ENCODE peak calls at places on chromosomes 5 and 9, in four cellular contexts. One of them, this sample, is unnamed.

GRCh38 chr9:1098551-1098950 is 48.4 kb downstream of the DMRT2 start:
- DNase-seq in endothelial cell: no peak
- DNase-seq in hepatocyte: no peak
- DNase-seq in psoas muscle: no peak
- DNase-seq in this sample: no peak

GRCh38 chr5:174195517-174195916 is 150.0 kb downstream of the NSG2 start:
- DNase-seq in hepatocyte: no peak
- DNase-seq in endothelial cell: no peak
- DNase-seq in psoas muscle: no peak
- DNase-seq in this sample: no peak

GRCh38 chr9:136886610-136887597 is 588 bp downstream of the TRAF2 start:
- DNase-seq in psoas muscle: peak; percentile 31
- DNase-seq in hepatocyte: peak; percentile 59
- DNase-seq in endothelial cell: peak; percentile 59
- DNase-seq in this sample: peak; percentile 68

GRCh38 chr5:57895766-57896165 is 413.2 kb upstream of the ACTBL2 start:
- DNase-seq in endothelial cell: no peak
- DNase-seq in psoas muscle: no peak
- DNase-seq in hepatocyte: no peak
- DNase-seq in this sample: no peak

GRCh38 chr5:111676496-111676895 is 80.5 kb downstream of the NREP start:
- DNase-seq in psoas muscle: no peak
- DNase-seq in endothelial cell: no peak
- DNase-seq in hepatocyte: no peak
- DNase-seq in this sample: no peak

GRCh38 chr9:83219154-83219923 is 156.4 kb upstream of the RASEF start:
- DNase-seq in endothelial cell: peak; percentile 80
- DNase-seq in hepatocyte: peak; percentile 91
- DNase-seq in psoas muscle: peak; percentile 66
- DNase-seq in this sample: peak; percentile 38

GRCh38 chr9:137058651-137059234 is 4.9 kb upstream of the ENTPD2 start:
- DNase-seq in endothelial cell: no peak
- DNase-seq in psoas muscle: no peak
- DNase-seq in hepatocyte: no peak
- DNase-seq in this sample: no peak

GRCh38 chr5:107538331-107539162 is 132.2 kb downstream of the EFNA5 start:
- DNase-seq in endothelial cell: no peak
- DNase-seq in hepatocyte: no peak
- DNase-seq in psoas muscle: no peak
- DNase-seq in this sample: no peak

GRCh38 chr9:131629827-131630205 is 84.5 kb downstream of the PRRT1B start:
- DNase-seq in psoas muscle: no peak
- DNase-seq in hepatocyte: no peak
- DNase-seq in endothelial cell: no peak
- DNase-seq in this sample: no peak

GRCh38 chr9:99820330-99821186 is 1.1 kb upstream of the NR4A3 start:
- DNase-seq in psoas muscle: peak; percentile 73
- DNase-seq in endothelial cell: no peak
- DNase-seq in hepatocyte: peak; percentile 73
- DNase-seq in this sample: peak; percentile 76

GRCh38 chr9:88237454-88238280 is 99.4 kb upstream of the SPATA31C2 start:
- DNase-seq in hepatocyte: no peak
- DNase-seq in endothelial cell: no peak
- DNase-seq in psoas muscle: no peak
- DNase-seq in this sample: no peak

GRCh38 chr5:42992035-42992570 is 48.0 kb downstream of the ANXA2R start:
- DNase-seq in endothelial cell: no peak
- DNase-seq in hepatocyte: peak; percentile 79
- DNase-seq in psoas muscle: peak; percentile 88
- DNase-seq in this sample: peak; percentile 73

DNA sequence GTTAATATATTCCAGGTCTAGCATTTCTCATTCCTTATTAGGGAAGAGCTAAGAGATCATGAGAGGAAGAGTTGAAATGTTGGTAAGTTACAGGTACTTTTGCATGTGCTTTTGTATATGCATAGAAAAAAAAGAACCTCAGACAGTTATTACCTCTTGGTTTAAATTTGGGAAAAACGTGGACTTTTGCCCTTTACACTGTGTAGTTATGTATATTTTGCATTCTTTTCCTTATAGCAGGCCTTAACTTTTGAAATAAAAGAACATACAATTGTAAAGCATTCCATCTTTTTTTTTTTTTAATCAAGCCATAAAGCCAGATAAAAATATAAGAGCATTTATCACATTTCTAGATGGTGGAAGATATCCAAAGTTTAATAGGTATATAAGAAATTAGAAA is 61.4 kb downstream of the RIC1 start:
- DNase-seq in endothelial cell: no peak
- DNase-seq in hepatocyte: no peak
- DNase-seq in psoas muscle: no peak
- DNase-seq in this sample: no peak
- TF ChIP-seq CTCF in endothelial cell: no peak
- TF ChIP-seq CTCF in hepatocyte: no peak
- TF ChIP-seq CTCF in psoas muscle: no peak
- TF ChIP-seq CTCF in this sample: no peak

GRCh38 chr9:130329061-130329460 is 63.5 kb downstream of the HMCN2 start:
- DNase-seq in endothelial cell: no peak
- DNase-seq in psoas muscle: no peak
- DNase-seq in hepatocyte: no peak
- DNase-seq in this sample: no peak

GRCh38 chr9:130327781-130328348 is 62.3 kb downstream of the HMCN2 start:
- DNase-seq in endothelial cell: no peak
- DNase-seq in hepatocyte: peak; percentile 50
- DNase-seq in psoas muscle: peak; percentile 81
- DNase-seq in this sample: no peak

GRCh38 chr9:130325921-130326320 is 60.4 kb downstream of the HMCN2 start:
- DNase-seq in hepatocyte: no peak
- DNase-seq in psoas muscle: no peak
- DNase-seq in endothelial cell: no peak
- DNase-seq in this sample: no peak

GRCh38 chr9:130328349-130328801 is 62.8 kb downstream of the HMCN2 start:
- DNase-seq in hepatocyte: no peak
- DNase-seq in endothelial cell: no peak
- DNase-seq in psoas muscle: peak; percentile 64
- DNase-seq in this sample: no peak

GRCh38 chr9:130327070-130327780 is 61.7 kb downstream of the HMCN2 start:
- DNase-seq in hepatocyte: no peak
- DNase-seq in endothelial cell: peak; percentile 60
- DNase-seq in psoas muscle: no peak
- DNase-seq in this sample: no peak
- TF ChIP-seq CTCF in hepatocyte: peak; percentile 14
- TF ChIP-seq CTCF in endothelial cell: peak; percentile 48
- TF ChIP-seq CTCF in psoas muscle: no peak
- TF ChIP-seq CTCF in this sample: peak; percentile 28

DNA sequence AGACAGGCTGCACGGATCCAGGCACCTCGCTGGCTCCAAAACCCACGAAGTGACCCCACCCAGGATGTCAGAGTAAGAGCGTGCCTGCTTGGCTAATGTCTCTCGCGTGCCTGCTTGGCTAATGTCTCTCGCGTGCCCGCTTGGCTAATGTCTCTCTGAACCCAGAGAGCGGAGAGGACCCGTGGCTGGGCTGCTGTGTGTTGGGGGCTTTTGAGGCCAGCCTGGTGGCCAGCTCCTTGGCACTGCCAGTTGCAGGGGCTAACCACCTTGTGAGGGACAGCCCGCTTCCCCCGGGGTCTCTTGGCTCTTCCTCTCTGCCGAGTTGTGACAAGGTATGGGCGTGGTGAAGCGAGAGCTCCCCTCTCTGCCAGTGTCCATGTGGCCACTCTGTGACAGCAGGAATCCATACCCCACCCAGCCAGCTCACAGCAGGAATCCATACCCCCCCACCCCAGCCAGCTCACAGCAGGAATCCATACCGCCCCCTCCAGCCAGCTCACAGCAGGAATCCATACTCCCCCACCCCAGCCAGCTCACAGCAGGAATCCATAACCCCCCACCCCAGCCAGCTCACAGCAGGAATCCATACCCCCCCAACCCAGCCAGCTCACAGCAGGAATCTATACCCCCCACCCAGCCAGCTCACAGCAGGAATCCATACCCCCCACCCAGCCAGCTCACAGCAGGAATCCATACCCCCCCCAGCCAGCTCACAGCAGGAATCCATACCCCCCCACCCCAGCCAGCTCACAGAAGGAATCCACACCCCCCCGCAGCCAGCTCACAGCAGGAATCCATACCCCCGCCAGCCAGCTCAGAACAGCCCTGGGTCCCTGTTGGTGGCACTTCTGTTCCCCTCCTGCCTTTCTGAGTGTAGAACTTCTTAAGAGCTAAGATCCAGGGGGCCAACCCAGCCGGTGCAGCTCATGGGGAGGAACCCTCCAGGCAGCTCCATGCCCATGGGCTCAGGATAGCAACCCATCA is 8.5 kb upstream of the RXRA start:
- DNase-seq in hepatocyte: no peak
- DNase-seq in psoas muscle: peak; percentile 7
- DNase-seq in endothelial cell: no peak
- DNase-seq in this sample: no peak
- TF ChIP-seq CTCF in hepatocyte: no peak
- TF ChIP-seq CTCF in psoas muscle: no peak
- TF ChIP-seq CTCF in endothelial cell: no peak
- TF ChIP-seq CTCF in this sample: no peak

GRCh38 chr5:148208226-148208625 is 5.4 kb downstream of the SPINK6 start:
- DNase-seq in endothelial cell: no peak
- DNase-seq in psoas muscle: no peak
- DNase-seq in hepatocyte: no peak
- DNase-seq in this sample: no peak

GRCh38 chr5:148202531-148203092 is at the start of gene SPINK6:
- DNase-seq in hepatocyte: no peak
- DNase-seq in psoas muscle: no peak
- DNase-seq in endothelial cell: no peak
- DNase-seq in this sample: no peak

GRCh38 chr5:148205044-148205813 is 2.4 kb downstream of the SPINK6 start:
- DNase-seq in endothelial cell: no peak
- DNase-seq in hepatocyte: no peak
- DNase-seq in psoas muscle: no peak
- DNase-seq in this sample: no peak

GRCh38 chr5:148206620-148207019 is 3.8 kb downstream of the SPINK6 start:
- DNase-seq in psoas muscle: no peak
- DNase-seq in hepatocyte: no peak
- DNase-seq in endothelial cell: no peak
- DNase-seq in this sample: no peak

DNA sequence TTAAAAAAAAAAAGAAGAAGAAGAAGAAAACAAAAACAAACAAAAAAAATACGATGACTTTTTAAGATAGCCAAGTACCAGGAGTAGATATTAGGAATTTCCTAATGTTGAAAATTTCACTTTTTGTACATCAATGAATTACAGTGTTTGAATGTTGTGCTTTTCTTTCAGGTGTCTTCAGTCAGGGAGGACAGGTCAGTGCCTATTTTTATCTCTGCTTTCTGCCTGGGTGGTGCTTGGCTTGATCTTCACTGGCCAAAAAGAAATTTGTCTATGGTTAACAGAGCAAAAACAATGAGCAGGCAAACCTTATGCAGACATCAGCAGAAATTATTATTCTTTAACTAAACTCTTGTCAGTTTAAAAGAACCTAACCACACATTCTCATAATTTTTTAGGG is 3.0 kb downstream of the SPINK6 start:
- DNase-seq in hepatocyte: no peak
- DNase-seq in psoas muscle: no peak
- DNase-seq in endothelial cell: no peak
- DNase-seq in this sample: no peak
- TF ChIP-seq CTCF in hepatocyte: no peak
- TF ChIP-seq CTCF in psoas muscle: no peak
- TF ChIP-seq CTCF in endothelial cell: no peak
- TF ChIP-seq CTCF in this sample: no peak

DNA sequence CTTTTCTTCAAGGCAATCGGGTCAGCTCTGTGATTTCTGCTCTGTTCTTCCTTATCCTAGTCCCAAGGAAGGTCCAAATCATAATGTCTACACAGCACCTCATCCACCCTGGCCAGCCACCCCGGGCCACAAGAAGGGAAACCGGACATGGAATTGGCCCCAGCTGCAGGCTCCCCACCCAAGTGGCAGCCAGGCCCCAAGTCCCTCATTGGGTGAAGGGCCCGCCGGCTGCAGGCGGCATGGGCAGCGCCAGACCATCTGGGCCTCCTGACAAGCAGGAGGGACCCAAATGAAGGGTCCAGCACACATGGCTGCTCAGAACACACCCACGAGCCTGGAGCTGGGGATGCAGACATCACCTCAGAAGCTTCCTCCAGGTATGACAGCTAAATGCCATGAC is 33.7 kb downstream of the BICD2 start:
- DNase-seq in psoas muscle: no peak
- DNase-seq in hepatocyte: no peak
- DNase-seq in endothelial cell: no peak
- DNase-seq in this sample: no peak
- TF ChIP-seq CTCF in psoas muscle: no peak
- TF ChIP-seq CTCF in hepatocyte: no peak
- TF ChIP-seq CTCF in endothelial cell: no peak
- TF ChIP-seq CTCF in this sample: no peak

GRCh38 chr9:76618762-76619161 is 145.5 kb upstream of the PCA3 start:
- DNase-seq in hepatocyte: no peak
- DNase-seq in psoas muscle: no peak
- DNase-seq in endothelial cell: no peak
- DNase-seq in this sample: no peak
- TF ChIP-seq CTCF in hepatocyte: no peak
- TF ChIP-seq CTCF in psoas muscle: no peak
- TF ChIP-seq CTCF in endothelial cell: no peak
- TF ChIP-seq CTCF in this sample: no peak

GRCh38 chr5:61464512-61464911 is 132.5 kb downstream of the ZSWIM6 start:
- DNase-seq in endothelial cell: no peak
- DNase-seq in psoas muscle: no peak
- DNase-seq in hepatocyte: no peak
- DNase-seq in this sample: no peak

GRCh38 chr5:61471352-61471751 is 139.3 kb downstream of the ZSWIM6 start:
- DNase-seq in endothelial cell: no peak
- DNase-seq in hepatocyte: no peak
- DNase-seq in psoas muscle: no peak
- DNase-seq in this sample: no peak

GRCh38 chr5:61468483-61468865 is 136.4 kb downstream of the ZSWIM6 start:
- DNase-seq in endothelial cell: no peak
- DNase-seq in psoas muscle: no peak
- DNase-seq in hepatocyte: no peak
- DNase-seq in this sample: no peak

GRCh38 chr5:61466017-61466416 is 134.0 kb downstream of the ZSWIM6 start:
- DNase-seq in hepatocyte: no peak
- DNase-seq in endothelial cell: no peak
- DNase-seq in psoas muscle: no peak
- DNase-seq in this sample: no peak

DNA sequence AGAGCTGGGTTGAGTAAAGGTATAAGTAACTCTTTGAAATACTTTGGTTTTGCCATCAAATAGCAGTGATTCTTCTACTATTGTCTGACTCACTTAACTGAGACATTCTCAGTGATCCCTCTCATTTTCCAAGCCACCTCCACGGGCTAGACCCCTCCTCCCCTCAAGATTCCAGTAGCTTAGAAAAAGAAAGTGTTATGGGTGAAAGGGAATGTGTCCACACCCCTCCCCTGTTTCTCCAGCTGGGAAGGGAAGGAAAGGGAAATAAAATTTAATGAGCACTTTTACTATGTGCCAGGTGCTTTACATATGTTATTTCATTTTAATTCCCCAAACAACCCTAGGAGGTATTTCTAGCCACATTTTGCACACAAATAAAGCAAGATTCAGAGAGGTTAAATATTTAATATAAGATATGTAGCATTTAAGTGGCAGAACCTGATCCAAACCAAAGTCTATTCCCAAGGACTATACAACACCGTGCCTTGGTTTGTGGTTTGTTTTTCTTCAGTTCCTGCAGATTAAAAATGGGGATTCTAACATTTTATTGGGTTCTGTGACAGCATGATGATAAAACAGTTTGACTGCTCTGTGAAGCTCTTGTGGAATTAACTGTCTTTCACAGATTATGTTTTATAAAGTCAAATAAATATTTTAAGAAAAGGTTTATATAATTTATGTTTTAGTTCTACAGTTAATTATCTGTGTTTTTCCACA is 135.9 kb downstream of the ZSWIM6 start:
- DNase-seq in hepatocyte: no peak
- DNase-seq in endothelial cell: no peak
- DNase-seq in psoas muscle: no peak
- DNase-seq in this sample: no peak
- TF ChIP-seq CTCF in hepatocyte: no peak
- TF ChIP-seq CTCF in endothelial cell: no peak
- TF ChIP-seq CTCF in psoas muscle: no peak
- TF ChIP-seq CTCF in this sample: no peak